ENCODE peak calls at places on chromosomes 5 and 9, in eight cellular contexts. F is astrocyte, C is tibial artery, G is ascending aorta, J is psoas muscle, E is cardiac muscle cell, K is GM23248, M is breast epithelium. S is an unnamed sample. For H3K36me3, the result is how much of the 10 kb centered on the place peaks cover.

GRCh38 chr5:116076496-116076895 is 8.3 kb upstream of the COMMD10 start:
- DNase-seq in F (no peak), C (no peak), G (no peak), J (no peak), E (no peak), K (no peak), M (no peak), S (no peak)

GRCh38 chr9:15824310-15824709 is 271.5 kb downstream of the CCDC171 start:
- DNase-seq in F (no peak), C (no peak), G (no peak), J (no peak), E (peak), K (peak), M (no peak), S (peak)

GRCh38 chr9:132283863-132284262 is 70.9 kb downstream of the SETX start:
- DNase-seq in F (peak), C (no peak), G (no peak), J (no peak), E (no peak), K (peak), M (no peak), S (no peak)

GRCh38 chr9:94805585-94805984 is 79.1 kb downstream of the AOPEP start:
- DNase-seq in F (peak), C (no peak), G (peak), J (no peak), E (no peak), K (peak), M (no peak), S (no peak)

GRCh38 chr9:25964239-25964638 is 286.0 kb upstream of the TUSC1 start:
- DNase-seq in F (peak), C (no peak), G (no peak), J (no peak), E (peak), K (peak), M (no peak), S (peak)

GRCh38 chr5:18420711-18421110 is 786.5 kb downstream of the TAF11L14 start:
- DNase-seq in F (no peak), C (no peak), G (no peak), J (no peak), E (no peak), K (no peak), M (no peak), S (no peak)

GRCh38 chr5:68465133-68465532 is 249.6 kb downstream of the PIK3R1 start:
- DNase-seq in F (no peak), C (no peak), G (no peak), J (no peak), E (no peak), K (no peak), M (no peak), S (no peak)

GRCh38 chr9:107653263-107653821 is 163.8 kb upstream of the KLF4 start:
- DNase-seq in F (no peak), C (no peak), G (peak), J (no peak), E (no peak), K (no peak), M (no peak), S (no peak)

GRCh38 chr9:74960548-74960947 is 7.8 kb upstream of the C9orf40 start:
- DNase-seq in F (peak), C (no peak), G (no peak), J (no peak), E (no peak), K (peak), M (no peak), S (no peak)

GRCh38 chr5:150144211-150144801 is 11.3 kb downstream of the PDGFRB start:
- DNase-seq in F (peak), C (peak), G (peak), J (peak), E (peak), K (peak), M (no peak), S (peak)

GRCh38 chr9:36298566-36298965 is 40.3 kb upstream of the GNE start:
- DNase-seq in F (peak), C (no peak), G (no peak), J (no peak), E (no peak), K (peak), M (peak), S (no peak)

GRCh38 chr5:4191024-4191423 is 595.4 kb downstream of the IRX1 start:
- DNase-seq in F (no peak), C (no peak), G (no peak), J (no peak), E (no peak), K (no peak), M (no peak), S (no peak)

GRCh38 chr5:1444361-1445189 is 665 bp downstream of the SLC6A3 start:
- DNase-seq in F (no peak), C (peak), G (no peak), J (peak), E (no peak), K (no peak), M (no peak), S (peak)

GRCh38 chr5:93421987-93422391 is 159.0 kb downstream of the NR2F1-AS1 start:
- DNase-seq in F (peak), C (no peak), G (no peak), J (no peak), E (no peak), K (no peak), M (no peak), S (no peak)

GRCh38 chr9:134358026-134358967 is 32.0 kb downstream of the RXRA start:
- DNase-seq in F (no peak), C (no peak), G (no peak), J (no peak), E (no peak), K (peak), M (no peak), S (peak)

GRCh38 chr5:111681414-111681790 is 75.6 kb downstream of the NREP start:
- DNase-seq in F (peak), C (no peak), G (no peak), J (no peak), E (no peak), K (peak), M (no peak), S (no peak)

GRCh38 chr9:99262949-99263418 is 40.9 kb downstream of the SEC61B start:
- DNase-seq in F (no peak), C (no peak), G (no peak), J (no peak), E (no peak), K (no peak), M (no peak), S (no peak)

GRCh38 chr5:140925806-140926205 is 293 bp upstream of the PCDHAC1 start:
- DNase-seq in F (no peak), C (no peak), G (no peak), J (no peak), E (no peak), K (no peak), M (no peak), S (no peak)

GRCh38 chr5:154758977-154759376 is 3.8 kb downstream of the LARP1 start:
- DNase-seq in F (no peak), C (no peak), G (no peak), J (no peak), E (no peak), K (no peak), M (no peak), S (peak)
- H3K36me3 ChIP-seq in F (under half), C (under half), G (under half), J (under half), E (under half), K (under half), M (under half), S (under half)

GRCh38 chr5:65992630-65993029 is 66.3 kb downstream of the ERBIN start:
- DNase-seq in F (no peak), C (no peak), G (no peak), J (no peak), E (no peak), K (no peak), M (no peak), S (no peak)
- H3K36me3 ChIP-seq in F (under half), C (under half), G (under half), J (under half), E (under half), K (half or more), M (under half), S (under half)

GRCh38 chr5:33530183-33530962 is 89.6 kb downstream of the TARS1 start:
- DNase-seq in F (no peak), C (no peak), G (no peak), J (no peak), E (no peak), K (no peak), M (no peak), S (peak)

GRCh38 chr5:33531796-33532195 is 91.0 kb downstream of the TARS1 start:
- DNase-seq in F (no peak), C (no peak), G (no peak), J (no peak), E (no peak), K (no peak), M (no peak), S (no peak)

GRCh38 chr5:33527696-33528095 is 86.9 kb downstream of the TARS1 start:
- DNase-seq in F (no peak), C (no peak), G (no peak), J (no peak), E (no peak), K (no peak), M (no peak), S (no peak)

GRCh38 chr5:33526755-33527154 is 86.0 kb downstream of the TARS1 start:
- DNase-seq in F (no peak), C (no peak), G (no peak), J (no peak), E (no peak), K (no peak), M (no peak), S (no peak)

GRCh38 chr5:33530963-33531298 is 90.2 kb downstream of the TARS1 start:
- DNase-seq in F (no peak), C (no peak), G (no peak), J (no peak), E (no peak), K (no peak), M (no peak), S (no peak)
- H3K36me3 ChIP-seq in F (under half), C (under half), G (under half), J (under half), E (under half), K (under half), M (under half), S (under half)

DNA sequence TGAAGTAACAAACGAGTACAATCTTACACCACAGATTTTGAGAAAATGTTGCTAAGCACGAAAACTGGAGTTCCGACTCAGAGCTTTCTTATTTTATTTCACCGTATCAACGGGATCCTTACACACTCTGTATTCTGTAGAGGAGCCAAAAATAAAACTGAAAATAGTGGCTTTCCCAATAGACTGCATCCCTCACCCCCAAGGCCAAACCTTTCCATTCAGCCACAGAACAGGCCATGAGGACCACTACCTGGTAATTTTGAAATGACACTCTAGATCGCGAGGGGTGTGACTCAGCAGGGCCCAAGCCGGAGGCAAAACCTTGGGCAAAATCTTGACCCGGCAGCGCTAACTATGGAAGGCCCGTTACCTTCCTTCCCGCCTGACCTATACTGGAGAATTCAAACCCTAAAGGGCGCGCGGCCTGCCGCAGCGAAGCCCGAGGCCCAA is 432 bp downstream of the HSPA9 start:
- DNase-seq in F (peak), C (no peak), G (no peak), J (no peak), E (no peak), K (peak), M (no peak), S (no peak)
- H3K36me3 ChIP-seq in F (under half), C (under half), G (under half), J (under half), E (under half), K (under half), M (under half), S (under half)

GRCh38 chr5:112779531-112779930 is 41.8 kb downstream of the APC start:
- DNase-seq in F (peak), C (no peak), G (no peak), J (no peak), E (no peak), K (peak), M (no peak), S (no peak)

GRCh38 chr5:112772095-112772494 is 34.4 kb downstream of the APC start:
- DNase-seq in F (peak), C (no peak), G (no peak), J (no peak), E (no peak), K (peak), M (no peak), S (no peak)

GRCh38 chr5:112776301-112776856 is 38.7 kb downstream of the APC start:
- DNase-seq in F (peak), C (no peak), G (no peak), J (no peak), E (no peak), K (peak), M (no peak), S (no peak)
- H3K36me3 ChIP-seq in F (under half), C (under half), G (under half), J (under half), E (under half), K (under half), M (under half), S (under half)

GRCh38 chr5:172939561-172939960 is 19.7 kb upstream of the RPL26L1 start:
- DNase-seq in F (no peak), C (no peak), G (no peak), J (peak), E (peak), K (no peak), M (no peak), S (no peak)
- H3K36me3 ChIP-seq in F (under half), C (half or more), G (under half), J (under half), E (under half), K (under half), M (under half), S (under half)

GRCh38 chr5:157362982-157363381 is 97.0 kb upstream of the NIPAL4 start:
- DNase-seq in F (no peak), C (no peak), G (no peak), J (no peak), E (no peak), K (no peak), M (no peak), S (no peak)
- H3K36me3 ChIP-seq in F (under half), C (under half), G (under half), J (under half), E (under half), K (under half), M (under half), S (under half)

DNA sequence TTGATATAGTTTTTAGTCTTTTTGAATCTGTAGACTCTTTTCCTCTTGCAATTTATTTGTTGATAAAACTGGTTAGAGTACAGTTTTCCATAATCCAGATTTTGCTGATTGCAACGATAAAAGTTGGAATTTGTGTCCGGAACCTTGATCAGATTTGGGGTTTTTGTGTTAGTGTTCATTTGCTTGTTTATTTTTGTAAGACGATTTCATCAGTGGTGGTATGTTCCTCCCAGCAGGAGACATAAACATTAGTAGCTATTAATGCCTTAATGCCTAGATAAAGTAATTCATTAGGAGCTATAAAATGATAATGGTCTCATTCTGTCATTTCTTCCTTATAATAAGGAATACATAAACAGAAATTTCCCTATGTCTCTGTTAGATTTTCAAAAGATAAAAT is 21.3 kb downstream of the RPS6 start:
- DNase-seq in F (no peak), C (no peak), G (no peak), J (no peak), E (no peak), K (no peak), M (no peak), S (no peak)
- H3K36me3 ChIP-seq in F (under half), C (half or more), G (under half), J (under half), E (half or more), K (under half), M (under half), S (under half)

GRCh38 chr9:102054811-102055210 is 316.4 kb upstream of the GRIN3A start:
- DNase-seq in F (no peak), C (no peak), G (no peak), J (no peak), E (no peak), K (no peak), M (no peak), S (no peak)
- H3K36me3 ChIP-seq in F (under half), C (under half), G (under half), J (under half), E (under half), K (under half), M (under half), S (under half)

S was measured in H7.